ENCODE peak calls at places on chromosome 3, in six cellular contexts. X is skeletal muscle cell; M is M059J; L is stimulated activated CD4-positive, alpha-beta T cell treated with anti-CD3 and anti-CD28 coated beads, TNF-alpha, amount 100 ng/mL, for 4 hours; C is left cardiac atrium; J is MCF 10A. Z is an unnamed sample.

GRCh38 chr3:141690366-141691072 is 47.6 kb upstream of the RNF7 start:
- DNase-seq in M (no peak), J (no peak), X (no peak), L (no peak), C (no peak), Z (no peak)

GRCh38 chr3:174440350-174440716 is 418.8 kb upstream of the NAALADL2 start:
- DNase-seq in L (no peak), J (peak; percentile 73), C (peak; percentile 40), M (peak; percentile 71), X (peak; percentile 49), Z (no peak)

GRCh38 chr3:152707314-152707713 is 127.6 kb upstream of the P2RY1 start:
- DNase-seq in M (no peak), X (no peak), C (no peak), J (no peak), L (no peak), Z (no peak)

GRCh38 chr3:17258823-17259436 is 374.2 kb downstream of the PLCL2 start:
- DNase-seq in M (peak; percentile 38), C (no peak), L (no peak), X (no peak), J (peak; percentile 55), Z (no peak)

GRCh38 chr3:134627831-134628230 is 23.0 kb downstream of the KY start:
- DNase-seq in J (no peak), X (no peak), C (no peak), M (peak; percentile 64), L (no peak), Z (no peak)

GRCh38 chr3:113221703-113222257 is 10.4 kb downstream of the BOC start:
- DNase-seq in M (no peak), J (no peak), C (no peak), X (no peak), L (no peak), Z (no peak)

GRCh38 chr3:183491109-183491922 is 62.9 kb upstream of the MCF2L2 start:
- DNase-seq in M (no peak), L (no peak), X (no peak), C (no peak), J (no peak), Z (no peak)

GRCh38 chr3:178063475-178063874 is 472.8 kb upstream of the KCNMB2 start:
- DNase-seq in M (peak; percentile 49), J (no peak), C (no peak), X (peak; percentile 55), L (no peak), Z (no peak)

GRCh38 chr3:64599651-64600050 is 88.1 kb downstream of the ADAMTS9 start:
- DNase-seq in C (no peak), X (no peak), J (no peak), M (no peak), L (no peak), Z (no peak)

GRCh38 chr3:56845505-56845904 is 43.8 kb upstream of the ARHGEF3 start:
- DNase-seq in X (no peak), M (peak; percentile 48), L (no peak), J (no peak), C (no peak), Z (no peak)

GRCh38 chr3:140093742-140094141 is 158.8 kb downstream of the CLSTN2 start:
- DNase-seq in C (peak; percentile 76), M (peak; percentile 96), J (peak; percentile 91), X (peak; percentile 55), L (no peak), Z (no peak)

GRCh38 chr3:118641608-118642007 is 393.0 kb downstream of the IGSF11 start:
- DNase-seq in X (no peak), L (no peak), C (no peak), J (no peak), M (peak; percentile 48), Z (no peak)

GRCh38 chr3:107112356-107112755 is 264.9 kb upstream of the CCDC54 start:
- DNase-seq in M (no peak), X (no peak), L (no peak), C (no peak), J (no peak), Z (no peak)

GRCh38 chr3:141945726-141946125 is 69.3 kb downstream of the ATP1B3 start:
- DNase-seq in C (no peak), M (no peak), L (no peak), X (peak; percentile 15), J (no peak), Z (no peak)

GRCh38 chr3:7543294-7543693 is 682.4 kb downstream of the GRM7 start:
- DNase-seq in L (no peak), J (no peak), C (no peak), M (no peak), X (no peak), Z (no peak)

GRCh38 chr3:157373783-157374182 is 62.9 kb upstream of the PTX3 start:
- DNase-seq in L (no peak), C (no peak), X (no peak), M (no peak), J (no peak), Z (no peak)

GRCh38 chr3:11596387-11596786 is 47.3 kb downstream of the VGLL4 start:
- DNase-seq in J (no peak), L (no peak), M (no peak), X (no peak), C (peak; percentile 49), Z (no peak)

GRCh38 chr3:125119752-125120369 is 64.1 kb upstream of the HEG1 start:
- DNase-seq in J (no peak), L (no peak), X (no peak), M (no peak), C (no peak), Z (no peak)

GRCh38 chr3:81005992-81006391 is 755.5 kb downstream of the GBE1 start:
- DNase-seq in C (no peak), L (no peak), X (no peak), M (no peak), J (no peak), Z (no peak)

GRCh38 chr3:171526146-171526545 is 65.9 kb upstream of the TNIK start:
- DNase-seq in C (no peak), X (no peak), J (no peak), M (peak; percentile 28), L (no peak), Z (no peak)

GRCh38 chr3:52649461-52650210 is 36.1 kb downstream of the PBRM1 start:
- DNase-seq in X (no peak), L (no peak), J (no peak), M (no peak), C (no peak), Z (no peak)

GRCh38 chr3:39466988-39467387 is 492 bp upstream of the MOBP start:
- DNase-seq in L (no peak), X (no peak), M (no peak), J (no peak), C (no peak), Z (no peak)

GRCh38 chr3:8645717-8646116 is 1.1 kb upstream of the SSUH2 start:
- DNase-seq in J (no peak), C (no peak), X (no peak), L (no peak), M (no peak), Z (no peak)

GRCh38 chr3:188489639-188490405 is 335.9 kb downstream of the LPP start:
- DNase-seq in L (no peak), M (peak; percentile 77), J (peak; percentile 24), C (no peak), X (peak; percentile 64), Z (no peak)

GRCh38 chr3:196051336-196052076 is 30.4 kb downstream of the TFRC start:
- DNase-seq in C (no peak), M (no peak), L (no peak), X (no peak), J (no peak), Z (no peak)

GRCh38 chr3:49199244-49199899 is 28.0 kb downstream of the KLHDC8B start:
- DNase-seq in J (no peak), C (peak; percentile 98), L (no peak), M (no peak), X (peak; percentile 48), Z (no peak)

GRCh38 chr3:190013943-190014924 is 106.5 kb downstream of the P3H2 start:
- DNase-seq in J (no peak), L (no peak), X (no peak), C (no peak), M (peak; percentile 61), Z (no peak)

GRCh38 chr3:15206662-15207576 is 873 bp downstream of the CAPN7 start:
- DNase-seq in L (no peak), C (no peak), M (peak; percentile 51), J (peak; percentile 55), X (no peak), Z (no peak)

GRCh38 chr3:26768068-26768651 is 145.6 kb downstream of the LRRC3B start:
- DNase-seq in M (no peak), C (no peak), J (no peak), X (no peak), L (no peak), Z (no peak)

GRCh38 chr3:31532587-31533168 is at the start of gene STT3B:
- DNase-seq in L (peak; percentile 80), J (peak; percentile 88), C (peak; percentile 87), X (peak; percentile 51), M (peak; percentile 73), Z (peak; percentile 72)

GRCh38 chr3:20185364-20185732 is 658 bp downstream of the SGO1 start:
- DNase-seq in X (no peak), C (no peak), L (no peak), J (peak; percentile 27), M (peak; percentile 26), Z (no peak)

Z was measured in activated CD4-positive, CD25-positive, alpha-beta regulatory T cell.